ENCODE peak calls at places on chromosome 7, in seven cellular contexts. L is ascending aorta, D is GM12865, B is endothelial cell of umbilical vein, G is GM06990, V is B cell, R is lung. Y is an unnamed sample.

GRCh38 chr7:134695321-134695860 is 48.7 kb downstream of the BPGM start:
- DNase-seq in L (no peak), D (no peak), B (no peak), G (no peak), V (no peak), R (no peak), Y (no peak)

GRCh38 chr7:50068026-50068425 is 25.0 kb downstream of the ZPBP start:
- DNase-seq in L (no peak), D (peak), B (no peak), G (no peak), V (no peak), R (no peak), Y (no peak)

GRCh38 chr7:116305485-116306408 is 95.4 kb downstream of the TES start:
- DNase-seq in L (no peak), D (no peak), B (no peak), G (no peak), V (no peak), R (no peak), Y (no peak)

GRCh38 chr7:126806614-126807013 is 446.1 kb downstream of the GRM8 start:
- DNase-seq in L (no peak), D (no peak), B (no peak), G (no peak), V (no peak), R (no peak), Y (no peak)

GRCh38 chr7:48096273-48096672 is 7.2 kb downstream of the UPP1 start:
- DNase-seq in L (no peak), D (no peak), B (no peak), G (no peak), V (no peak), R (no peak), Y (no peak)

GRCh38 chr7:29113384-29114102 is 32.8 kb downstream of the CPVL start:
- DNase-seq in L (no peak), D (peak), B (peak), G (no peak), V (no peak), R (no peak), Y (no peak)

GRCh38 chr7:9557853-9558252 is 1124.4 kb downstream of the NXPH1 start:
- DNase-seq in L (no peak), D (no peak), B (no peak), G (no peak), V (no peak), R (no peak), Y (no peak)

GRCh38 chr7:131346885-131347592 is 19.4 kb downstream of the MKLN1 start:
- DNase-seq in L (no peak), D (no peak), B (no peak), G (no peak), V (no peak), R (no peak), Y (no peak)

GRCh38 chr7:84722086-84722485 is 464.8 kb downstream of the SEMA3D start:
- DNase-seq in L (no peak), D (no peak), B (no peak), G (no peak), V (no peak), R (no peak), Y (no peak)

GRCh38 chr7:98276241-98276761 is 5.2 kb upstream of the BRI3 start:
- DNase-seq in L (no peak), D (no peak), B (no peak), G (no peak), V (no peak), R (peak), Y (no peak)

GRCh38 chr7:128830231-128831177 is at the start of gene FLNC:
- DNase-seq in L (no peak), D (no peak), B (peak), G (no peak), V (no peak), R (no peak), Y (no peak)

GRCh38 chr7:152866125-152866524 is 106.6 kb downstream of the ACTR3B start:
- DNase-seq in L (no peak), D (no peak), B (no peak), G (no peak), V (no peak), R (no peak), Y (no peak)

GRCh38 chr7:137328389-137329120 is 15.0 kb downstream of the PTN start:
- DNase-seq in L (no peak), D (no peak), B (no peak), G (no peak), V (no peak), R (no peak), Y (no peak)

GRCh38 chr7:99041526-99041925 is 102.4 kb downstream of the SMURF1 start:
- DNase-seq in L (no peak), D (no peak), B (no peak), G (no peak), V (no peak), R (peak), Y (no peak)

GRCh38 chr7:151631149-151631967 is 111.7 kb upstream of the RHEB start:
- DNase-seq in L (no peak), D (peak), B (peak), G (no peak), V (peak), R (no peak), Y (no peak)

GRCh38 chr7:47087866-47088265 is 494.0 kb downstream of the TNS3 start:
- DNase-seq in L (no peak), D (no peak), B (peak), G (no peak), V (no peak), R (no peak), Y (no peak)

GRCh38 chr7:47326220-47326619 is 255.7 kb downstream of the TNS3 start:
- DNase-seq in L (no peak), D (no peak), B (peak), G (no peak), V (no peak), R (no peak), Y (no peak)

GRCh38 chr7:17044396-17044795 is 162.6 kb upstream of the AGR3 start:
- DNase-seq in L (no peak), D (no peak), B (no peak), G (no peak), V (no peak), R (no peak), Y (no peak)

GRCh38 chr7:75711634-75712494 is 26.9 kb downstream of the HIP1 start:
- DNase-seq in L (no peak), D (peak), B (peak), G (no peak), V (no peak), R (no peak), Y (no peak)

GRCh38 chr7:107167483-107168232 is 1.1 kb upstream of the HBP1 start:
- DNase-seq in L (no peak), D (peak), B (peak), G (no peak), V (no peak), R (no peak), Y (no peak)

GRCh38 chr7:86025807-86026206 is 617.9 kb upstream of the GRM3 start:
- DNase-seq in L (no peak), D (no peak), B (no peak), G (no peak), V (no peak), R (no peak), Y (no peak)

GRCh38 chr7:96067321-96067720 is 254.6 kb downstream of the SLC25A13 start:
- DNase-seq in L (no peak), D (no peak), B (no peak), G (no peak), V (no peak), R (no peak), Y (no peak)

GRCh38 chr7:30549933-30550493 is 44.7 kb upstream of the GARS1 start:
- DNase-seq in L (no peak), D (no peak), B (peak), G (no peak), V (no peak), R (no peak), Y (no peak)

GRCh38 chr7:102270176-102270887 is 16.3 kb upstream of the SH2B2 start:
- DNase-seq in L (no peak), D (no peak), B (no peak), G (no peak), V (no peak), R (no peak), Y (no peak)

GRCh38 chr7:87506243-87507180 is 31.0 kb upstream of the ABCB4 start:
- DNase-seq in L (no peak), D (peak), B (peak), G (no peak), V (no peak), R (no peak), Y (no peak)

GRCh38 chr7:128831994-128832879 is 2.0 kb downstream of the FLNC start:
- DNase-seq in L (no peak), D (no peak), B (peak), G (no peak), V (no peak), R (no peak), Y (no peak)

GRCh38 chr7:46603780-46604725 is 683.0 kb upstream of the IGFBP3 start:
- DNase-seq in L (peak), D (no peak), B (peak), G (no peak), V (no peak), R (peak), Y (no peak)

DNA sequence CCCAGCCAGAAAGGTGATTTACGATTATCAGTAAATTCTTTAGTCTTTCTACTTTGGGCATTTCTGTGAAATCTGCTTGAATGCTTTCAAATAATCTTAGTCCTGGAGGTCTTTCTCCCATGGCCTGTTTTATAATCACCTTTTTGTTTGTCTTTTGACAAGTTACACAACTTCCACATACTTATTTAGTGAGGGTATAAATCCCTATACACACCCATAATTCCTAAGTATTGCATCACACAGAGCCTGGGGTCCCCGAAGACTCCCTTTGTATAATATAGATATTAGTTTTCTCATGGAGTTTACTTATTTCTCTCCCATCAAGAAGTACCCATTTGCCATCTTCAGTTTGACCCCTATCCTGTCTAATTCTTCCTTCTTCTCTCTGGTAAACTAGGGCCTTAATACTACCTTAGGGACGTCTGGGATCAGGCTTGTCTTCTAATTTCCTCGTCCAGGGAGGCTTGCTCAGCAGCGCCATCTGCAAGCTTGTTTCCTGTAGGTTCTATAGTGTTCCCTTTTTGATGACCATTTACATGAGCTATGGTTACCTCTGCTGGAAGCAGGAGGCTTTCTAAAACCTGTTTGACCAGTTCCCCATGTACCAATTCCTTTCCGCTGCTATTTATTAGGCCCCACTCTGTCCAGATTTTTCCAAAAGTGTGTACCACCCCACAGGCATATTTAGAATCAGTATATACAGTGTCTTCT is 8.1 kb downstream of the DNAH11 start:
- DNase-seq in L (no peak), D (no peak), B (no peak), G (no peak), V (no peak), R (no peak), Y (no peak)
- TF ChIP-seq CTCF in L (no peak), D (no peak), B (no peak), G (peak), V (no peak), R (no peak), Y (no peak)

DNA sequence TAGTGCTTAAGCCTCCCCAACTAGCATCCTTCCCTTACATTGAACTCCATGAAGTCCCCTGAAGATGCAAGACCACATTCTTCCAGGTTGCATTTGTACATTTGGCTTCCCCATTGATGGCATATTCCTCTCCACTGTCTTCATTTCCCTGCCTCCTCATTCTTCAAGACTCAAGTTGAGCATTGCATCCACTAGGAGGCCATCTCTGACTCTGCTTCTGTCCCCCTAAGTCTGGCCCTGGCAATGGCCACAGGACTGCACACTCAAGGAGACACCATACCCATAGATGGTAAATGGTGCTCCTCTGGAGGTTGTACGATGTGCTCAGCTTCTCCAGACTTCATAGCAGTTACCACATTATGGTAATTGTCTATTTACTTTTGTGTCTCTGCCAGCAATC is 112.5 kb downstream of the PTPRZ1 start:
- DNase-seq in L (no peak), D (no peak), B (no peak), G (no peak), V (no peak), R (no peak), Y (no peak)
- TF ChIP-seq CTCF in L (no peak), D (no peak), B (no peak), G (no peak), V (no peak), R (no peak), Y (no peak)

GRCh38 chr7:2482725-2483451 is 6.7 kb upstream of the GRIFIN start:
- DNase-seq in L (no peak), D (no peak), B (no peak), G (no peak), V (no peak), R (no peak), Y (no peak)
- TF ChIP-seq CTCF in L (no peak), D (peak), B (no peak), G (peak), V (no peak), R (no peak), Y (no peak)

GRCh38 chr7:148286150-148286549 is 304.4 kb upstream of the C7orf33 start:
- DNase-seq in L (no peak), D (no peak), B (no peak), G (no peak), V (no peak), R (no peak), Y (no peak)
- TF ChIP-seq CTCF in L (no peak), D (no peak), B (no peak), G (peak), V (no peak), R (no peak), Y (peak)

GRCh38 chr7:1843921-1844335 is 173.9 kb downstream of the ELFN1 start:
- DNase-seq in L (no peak), D (no peak), B (no peak), G (no peak), V (no peak), R (no peak), Y (no peak)

GRCh38 chr7:1843271-1843861 is 173.3 kb downstream of the ELFN1 start:
- DNase-seq in L (no peak), D (no peak), B (no peak), G (peak), V (no peak), R (no peak), Y (no peak)

GRCh38 chr7:1845536-1846311 is 175.6 kb downstream of the ELFN1 start:
- DNase-seq in L (no peak), D (no peak), B (no peak), G (peak), V (no peak), R (no peak), Y (no peak)

GRCh38 chr7:1844956-1845390 is 174.9 kb downstream of the ELFN1 start:
- DNase-seq in L (no peak), D (no peak), B (no peak), G (peak), V (no peak), R (no peak), Y (no peak)

GRCh38 chr7:1844336-1844955 is 174.4 kb downstream of the ELFN1 start:
- DNase-seq in L (no peak), D (no peak), B (no peak), G (peak), V (no peak), R (no peak), Y (no peak)
- TF ChIP-seq CTCF in L (no peak), D (no peak), B (no peak), G (no peak), V (no peak), R (no peak), Y (no peak)

DNA sequence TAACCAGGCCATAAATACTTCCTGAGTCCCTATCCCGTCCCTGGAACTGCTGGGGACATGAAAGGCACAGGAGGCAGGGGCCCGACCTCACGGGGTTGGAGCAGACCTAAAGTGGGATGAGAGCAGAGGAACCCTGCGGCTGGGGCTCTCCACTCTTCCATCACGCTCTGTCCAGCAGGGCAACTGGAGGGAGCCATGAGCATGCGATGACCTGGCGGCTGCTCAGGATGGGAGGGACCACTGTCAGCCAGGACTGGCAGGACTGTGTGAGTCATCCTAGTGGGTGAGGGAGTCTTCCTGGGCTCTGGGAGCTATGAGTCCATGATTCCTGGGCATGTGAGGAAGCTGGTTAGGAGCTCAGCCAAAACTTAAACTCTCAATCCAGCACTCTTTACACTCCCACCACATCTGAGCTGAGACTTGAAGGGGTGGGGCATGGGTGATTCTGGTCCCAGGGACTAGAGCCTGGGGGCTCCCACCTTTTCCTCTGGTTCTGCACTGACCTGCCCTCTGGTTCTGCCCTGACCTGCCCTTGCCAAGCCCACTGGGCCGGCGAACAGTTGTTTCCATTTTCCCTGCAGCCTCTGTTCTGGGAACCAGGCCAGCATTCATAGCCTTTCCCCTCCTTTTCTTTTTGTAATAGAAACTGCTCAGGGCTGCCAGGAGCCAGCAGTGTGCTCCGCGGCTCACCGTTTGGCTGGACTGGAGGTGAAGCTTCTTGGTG is 47.1 kb downstream of the SYPL1 start:
- DNase-seq in L (peak), D (no peak), B (peak), G (no peak), V (peak), R (peak), Y (no peak)
- TF ChIP-seq CTCF in L (no peak), D (no peak), B (no peak), G (no peak), V (no peak), R (no peak), Y (no peak)

DNA sequence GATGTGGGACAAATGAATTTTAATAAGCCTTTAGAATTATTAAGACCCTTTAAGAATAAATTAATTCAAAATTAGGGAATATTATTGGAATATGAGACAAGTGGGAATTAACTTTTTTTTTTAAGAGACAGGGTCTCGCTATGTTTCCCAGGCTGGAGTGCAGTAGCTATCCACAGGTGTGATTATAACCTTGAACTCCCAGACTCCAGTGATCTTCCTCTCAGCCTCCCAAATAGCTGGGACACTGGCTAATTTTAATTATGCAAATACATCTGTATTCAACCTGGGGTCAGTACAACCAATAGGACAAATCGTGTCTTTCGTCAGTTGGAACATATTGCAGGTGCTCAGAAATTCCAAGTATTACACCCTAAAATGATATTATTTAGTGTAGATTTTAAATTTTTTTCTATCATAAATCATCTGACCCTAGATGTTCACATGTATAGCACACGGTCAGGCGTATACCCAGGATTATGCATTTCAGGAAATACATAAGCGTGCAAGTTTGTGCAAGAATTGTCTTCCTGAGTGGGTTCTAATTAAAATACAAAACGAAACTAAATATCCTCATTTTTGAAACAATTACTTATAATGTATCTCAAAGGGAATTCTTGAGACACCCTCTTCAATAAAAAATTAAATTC is 1.2 kb downstream of the NT5C3A start:
- DNase-seq in L (no peak), D (no peak), B (no peak), G (no peak), V (no peak), R (no peak), Y (no peak)
- TF ChIP-seq CTCF in L (no peak), D (no peak), B (no peak), G (no peak), V (no peak), R (no peak), Y (no peak)

DNA sequence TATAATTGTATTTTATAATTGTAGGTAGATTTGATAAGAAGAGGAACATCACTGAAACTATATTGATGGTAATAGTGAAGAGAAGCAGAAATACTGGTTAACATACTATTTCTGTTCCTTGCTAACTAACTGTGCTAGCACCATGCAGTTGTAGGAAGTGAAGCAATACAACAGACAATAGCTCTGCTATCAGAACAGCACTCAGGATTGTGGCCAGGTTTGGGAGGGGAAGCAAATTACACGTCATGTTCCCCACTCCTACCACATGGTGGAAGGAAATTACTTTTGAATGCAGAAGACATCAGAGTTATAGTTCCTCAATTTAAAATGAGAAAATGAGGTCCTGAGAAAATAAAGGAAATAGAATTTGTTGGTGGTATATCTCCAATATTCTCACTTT is 151.1 kb downstream of the DGKB start:
- DNase-seq in L (no peak), D (no peak), B (peak), G (no peak), V (no peak), R (no peak), Y (no peak)
- TF ChIP-seq CTCF in L (no peak), D (no peak), B (no peak), G (no peak), V (no peak), R (no peak), Y (no peak)

DNA sequence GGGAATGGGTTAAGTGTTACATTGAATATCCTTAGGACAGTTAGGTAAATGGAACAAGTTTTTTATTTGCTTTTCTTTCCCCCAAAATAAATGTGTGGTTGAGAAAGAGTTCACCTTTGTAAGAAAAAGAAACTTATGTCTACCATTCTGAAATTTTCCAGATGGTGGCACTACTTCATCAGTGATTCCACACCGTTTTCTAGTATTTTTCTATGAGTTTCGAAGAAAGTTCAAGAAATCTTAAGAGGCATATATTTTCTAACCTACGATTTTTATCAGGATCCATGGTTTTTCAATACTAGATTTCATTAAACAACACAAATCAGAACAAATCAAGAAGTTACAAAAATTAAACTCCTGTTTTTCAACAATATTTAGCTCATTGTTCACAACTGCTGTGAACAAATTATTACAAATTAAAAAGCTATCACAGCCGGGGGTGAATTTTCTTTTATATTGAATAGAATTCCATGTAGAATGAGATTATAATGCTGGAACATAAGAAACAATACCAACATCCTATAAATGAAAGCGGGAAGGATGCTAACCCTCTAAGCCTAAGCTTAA is 163.1 kb upstream of the NPVF start:
- DNase-seq in L (no peak), D (no peak), B (peak), G (no peak), V (no peak), R (no peak), Y (no peak)
- TF ChIP-seq CTCF in L (peak), D (peak), B (peak), G (peak), V (peak), R (peak), Y (peak)

Y was measured in progenitor cell of endocrine pancreas.